ENCODE peak calls at places on chromosomes 6 and 20, in ten cellular contexts. One of them, this sample, is unnamed.

GRCh38 chr6:16929814-16930213 is 168.6 kb upstream of the ATXN1 start:
- DNase-seq in posterior vena cava: no peak
- DNase-seq in EH: peak
- DNase-seq in occipital lobe: no peak
- DNase-seq in NCI-H1092 treated with DMSO at 0.1 percent for 48 hours: no peak
- DNase-seq in progenitor cell of endocrine pancreas: no peak
- DNase-seq in upper lobe of right lung: no peak
- DNase-seq in Calu3: no peak
- DNase-seq in HEK293T: no peak
- DNase-seq in DMS 273 treated with DMSO at 0.1 percent for 48 hours: no peak
- DNase-seq in this sample: no peak

GRCh38 chr6:108621117-108621516 is 60.4 kb downstream of the FOXO3 start:
- DNase-seq in NCI-H1092 treated with DMSO at 0.1 percent for 48 hours: no peak
- DNase-seq in posterior vena cava: peak
- DNase-seq in EH: peak
- DNase-seq in HEK293T: no peak
- DNase-seq in DMS 273 treated with DMSO at 0.1 percent for 48 hours: no peak
- DNase-seq in upper lobe of right lung: no peak
- DNase-seq in Calu3: no peak
- DNase-seq in progenitor cell of endocrine pancreas: no peak
- DNase-seq in occipital lobe: peak
- DNase-seq in this sample: peak

GRCh38 chr20:40880716-40881104 is 147.9 kb upstream of the TOP1 start:
- DNase-seq in progenitor cell of endocrine pancreas: no peak
- DNase-seq in upper lobe of right lung: no peak
- DNase-seq in DMS 273 treated with DMSO at 0.1 percent for 48 hours: no peak
- DNase-seq in Calu3: no peak
- DNase-seq in EH: no peak
- DNase-seq in occipital lobe: no peak
- DNase-seq in posterior vena cava: no peak
- DNase-seq in NCI-H1092 treated with DMSO at 0.1 percent for 48 hours: no peak
- DNase-seq in HEK293T: no peak
- DNase-seq in this sample: no peak

GRCh38 chr20:18835850-18836249 is 22.3 kb downstream of the SCP2D1 start:
- DNase-seq in posterior vena cava: no peak
- DNase-seq in DMS 273 treated with DMSO at 0.1 percent for 48 hours: no peak
- DNase-seq in NCI-H1092 treated with DMSO at 0.1 percent for 48 hours: no peak
- DNase-seq in Calu3: no peak
- DNase-seq in HEK293T: no peak
- DNase-seq in upper lobe of right lung: no peak
- DNase-seq in progenitor cell of endocrine pancreas: no peak
- DNase-seq in occipital lobe: no peak
- DNase-seq in EH: no peak
- DNase-seq in this sample: no peak

GRCh38 chr20:52313335-52313963 is 121.9 kb upstream of the ZFP64 start:
- DNase-seq in Calu3: peak
- DNase-seq in posterior vena cava: no peak
- DNase-seq in progenitor cell of endocrine pancreas: no peak
- DNase-seq in EH: peak
- DNase-seq in HEK293T: peak
- DNase-seq in DMS 273 treated with DMSO at 0.1 percent for 48 hours: peak
- DNase-seq in NCI-H1092 treated with DMSO at 0.1 percent for 48 hours: peak
- DNase-seq in occipital lobe: no peak
- DNase-seq in upper lobe of right lung: no peak
- DNase-seq in this sample: no peak

GRCh38 chr6:110755411-110755834 is 59.8 kb downstream of the CDK19 start:
- DNase-seq in upper lobe of right lung: no peak
- DNase-seq in DMS 273 treated with DMSO at 0.1 percent for 48 hours: no peak
- DNase-seq in NCI-H1092 treated with DMSO at 0.1 percent for 48 hours: no peak
- DNase-seq in posterior vena cava: no peak
- DNase-seq in HEK293T: no peak
- DNase-seq in Calu3: no peak
- DNase-seq in EH: peak
- DNase-seq in occipital lobe: no peak
- DNase-seq in progenitor cell of endocrine pancreas: no peak
- DNase-seq in this sample: no peak

GRCh38 chr6:134853111-134854055 is 96.5 kb downstream of the ALDH8A1 start:
- DNase-seq in HEK293T: no peak
- DNase-seq in DMS 273 treated with DMSO at 0.1 percent for 48 hours: no peak
- DNase-seq in progenitor cell of endocrine pancreas: no peak
- DNase-seq in NCI-H1092 treated with DMSO at 0.1 percent for 48 hours: no peak
- DNase-seq in upper lobe of right lung: no peak
- DNase-seq in occipital lobe: no peak
- DNase-seq in posterior vena cava: no peak
- DNase-seq in EH: peak
- DNase-seq in Calu3: no peak
- DNase-seq in this sample: no peak

GRCh38 chr6:9405369-9405768 is 970.0 kb upstream of the SLC35B3 start:
- DNase-seq in EH: peak
- DNase-seq in DMS 273 treated with DMSO at 0.1 percent for 48 hours: no peak
- DNase-seq in occipital lobe: no peak
- DNase-seq in HEK293T: no peak
- DNase-seq in upper lobe of right lung: no peak
- DNase-seq in NCI-H1092 treated with DMSO at 0.1 percent for 48 hours: no peak
- DNase-seq in progenitor cell of endocrine pancreas: no peak
- DNase-seq in posterior vena cava: no peak
- DNase-seq in Calu3: peak
- DNase-seq in this sample: no peak

GRCh38 chr6:166671434-166672061 is 44.5 kb upstream of the RPS6KA2 start:
- DNase-seq in occipital lobe: no peak
- DNase-seq in EH: no peak
- DNase-seq in HEK293T: peak
- DNase-seq in progenitor cell of endocrine pancreas: no peak
- DNase-seq in upper lobe of right lung: peak
- DNase-seq in Calu3: no peak
- DNase-seq in DMS 273 treated with DMSO at 0.1 percent for 48 hours: no peak
- DNase-seq in posterior vena cava: no peak
- DNase-seq in NCI-H1092 treated with DMSO at 0.1 percent for 48 hours: no peak
- DNase-seq in this sample: no peak

GRCh38 chr6:7237653-7238190 is 75.3 kb downstream of the SSR1 start:
- DNase-seq in posterior vena cava: no peak
- DNase-seq in Calu3: no peak
- DNase-seq in EH: no peak
- DNase-seq in HEK293T: no peak
- DNase-seq in NCI-H1092 treated with DMSO at 0.1 percent for 48 hours: no peak
- DNase-seq in progenitor cell of endocrine pancreas: no peak
- DNase-seq in DMS 273 treated with DMSO at 0.1 percent for 48 hours: no peak
- DNase-seq in occipital lobe: no peak
- DNase-seq in upper lobe of right lung: no peak
- DNase-seq in this sample: no peak

GRCh38 chr20:25571817-25572216 is 13.5 kb downstream of the NINL start:
- DNase-seq in progenitor cell of endocrine pancreas: no peak
- DNase-seq in posterior vena cava: no peak
- DNase-seq in EH: no peak
- DNase-seq in NCI-H1092 treated with DMSO at 0.1 percent for 48 hours: peak
- DNase-seq in DMS 273 treated with DMSO at 0.1 percent for 48 hours: no peak
- DNase-seq in Calu3: no peak
- DNase-seq in occipital lobe: no peak
- DNase-seq in upper lobe of right lung: no peak
- DNase-seq in HEK293T: no peak
- DNase-seq in this sample: no peak

GRCh38 chr6:159819932-159820640 is 20.0 kb downstream of the PNLDC1 start:
- DNase-seq in posterior vena cava: no peak
- DNase-seq in Calu3: no peak
- DNase-seq in NCI-H1092 treated with DMSO at 0.1 percent for 48 hours: no peak
- DNase-seq in progenitor cell of endocrine pancreas: no peak
- DNase-seq in HEK293T: no peak
- DNase-seq in DMS 273 treated with DMSO at 0.1 percent for 48 hours: no peak
- DNase-seq in upper lobe of right lung: no peak
- DNase-seq in EH: peak
- DNase-seq in occipital lobe: no peak
- DNase-seq in this sample: no peak

GRCh38 chr20:18999076-18999475 is 185.5 kb downstream of the SCP2D1 start:
- DNase-seq in Calu3: no peak
- DNase-seq in progenitor cell of endocrine pancreas: no peak
- DNase-seq in posterior vena cava: no peak
- DNase-seq in upper lobe of right lung: no peak
- DNase-seq in EH: no peak
- DNase-seq in occipital lobe: no peak
- DNase-seq in DMS 273 treated with DMSO at 0.1 percent for 48 hours: no peak
- DNase-seq in HEK293T: no peak
- DNase-seq in NCI-H1092 treated with DMSO at 0.1 percent for 48 hours: no peak
- DNase-seq in this sample: no peak

GRCh38 chr6:4803343-4803744 is 27.1 kb downstream of the CDYL start:
- DNase-seq in occipital lobe: no peak
- DNase-seq in EH: no peak
- DNase-seq in progenitor cell of endocrine pancreas: no peak
- DNase-seq in DMS 273 treated with DMSO at 0.1 percent for 48 hours: no peak
- DNase-seq in NCI-H1092 treated with DMSO at 0.1 percent for 48 hours: no peak
- DNase-seq in HEK293T: no peak
- DNase-seq in upper lobe of right lung: no peak
- DNase-seq in posterior vena cava: no peak
- DNase-seq in Calu3: no peak
- DNase-seq in this sample: no peak

GRCh38 chr6:110039996-110040383 is 61.9 kb downstream of the GPR6 start:
- DNase-seq in progenitor cell of endocrine pancreas: no peak
- DNase-seq in EH: peak
- DNase-seq in upper lobe of right lung: peak
- DNase-seq in Calu3: peak
- DNase-seq in NCI-H1092 treated with DMSO at 0.1 percent for 48 hours: peak
- DNase-seq in HEK293T: no peak
- DNase-seq in DMS 273 treated with DMSO at 0.1 percent for 48 hours: peak
- DNase-seq in posterior vena cava: no peak
- DNase-seq in occipital lobe: no peak
- DNase-seq in this sample: no peak

GRCh38 chr6:118618676-118619377 is 32.6 kb downstream of the CEP85L start:
- DNase-seq in progenitor cell of endocrine pancreas: peak
- DNase-seq in HEK293T: peak
- DNase-seq in DMS 273 treated with DMSO at 0.1 percent for 48 hours: no peak
- DNase-seq in NCI-H1092 treated with DMSO at 0.1 percent for 48 hours: peak
- DNase-seq in posterior vena cava: no peak
- DNase-seq in occipital lobe: peak
- DNase-seq in Calu3: peak
- DNase-seq in EH: peak
- DNase-seq in upper lobe of right lung: peak
- DNase-seq in this sample: peak

GRCh38 chr20:55790178-55790577 is 215.1 kb downstream of the CBLN4 start:
- DNase-seq in upper lobe of right lung: no peak
- DNase-seq in progenitor cell of endocrine pancreas: no peak
- DNase-seq in occipital lobe: no peak
- DNase-seq in HEK293T: no peak
- DNase-seq in EH: no peak
- DNase-seq in DMS 273 treated with DMSO at 0.1 percent for 48 hours: no peak
- DNase-seq in NCI-H1092 treated with DMSO at 0.1 percent for 48 hours: no peak
- DNase-seq in posterior vena cava: no peak
- DNase-seq in Calu3: no peak
- DNase-seq in this sample: no peak

GRCh38 chr6:167034056-167034455 is 34.9 kb downstream of the CEP43 start:
- DNase-seq in NCI-H1092 treated with DMSO at 0.1 percent for 48 hours: no peak
- DNase-seq in HEK293T: no peak
- DNase-seq in EH: no peak
- DNase-seq in upper lobe of right lung: no peak
- DNase-seq in progenitor cell of endocrine pancreas: no peak
- DNase-seq in occipital lobe: no peak
- DNase-seq in DMS 273 treated with DMSO at 0.1 percent for 48 hours: no peak
- DNase-seq in Calu3: no peak
- DNase-seq in posterior vena cava: no peak
- DNase-seq in this sample: no peak

GRCh38 chr6:23659125-23659524 is 466.9 kb upstream of the NRSN1 start:
- DNase-seq in posterior vena cava: no peak
- DNase-seq in Calu3: peak
- DNase-seq in HEK293T: peak
- DNase-seq in progenitor cell of endocrine pancreas: peak
- DNase-seq in DMS 273 treated with DMSO at 0.1 percent for 48 hours: peak
- DNase-seq in NCI-H1092 treated with DMSO at 0.1 percent for 48 hours: peak
- DNase-seq in occipital lobe: peak
- DNase-seq in EH: no peak
- DNase-seq in upper lobe of right lung: no peak
- DNase-seq in this sample: no peak

GRCh38 chr6:34093854-34094430 is 51.9 kb downstream of the GRM4 start:
- DNase-seq in progenitor cell of endocrine pancreas: no peak
- DNase-seq in Calu3: no peak
- DNase-seq in occipital lobe: no peak
- DNase-seq in posterior vena cava: no peak
- DNase-seq in NCI-H1092 treated with DMSO at 0.1 percent for 48 hours: no peak
- DNase-seq in EH: no peak
- DNase-seq in HEK293T: no peak
- DNase-seq in upper lobe of right lung: no peak
- DNase-seq in DMS 273 treated with DMSO at 0.1 percent for 48 hours: no peak
- DNase-seq in this sample: no peak

GRCh38 chr6:167046861-167047495 is 47.8 kb downstream of the CEP43 start:
- DNase-seq in NCI-H1092 treated with DMSO at 0.1 percent for 48 hours: no peak
- DNase-seq in progenitor cell of endocrine pancreas: no peak
- DNase-seq in DMS 273 treated with DMSO at 0.1 percent for 48 hours: no peak
- DNase-seq in posterior vena cava: no peak
- DNase-seq in HEK293T: no peak
- DNase-seq in Calu3: no peak
- DNase-seq in occipital lobe: no peak
- DNase-seq in EH: no peak
- DNase-seq in upper lobe of right lung: no peak
- DNase-seq in this sample: no peak

GRCh38 chr6:19417713-19418112 is 419.5 kb upstream of the ID4 start:
- DNase-seq in NCI-H1092 treated with DMSO at 0.1 percent for 48 hours: no peak
- DNase-seq in occipital lobe: no peak
- DNase-seq in EH: peak
- DNase-seq in HEK293T: no peak
- DNase-seq in DMS 273 treated with DMSO at 0.1 percent for 48 hours: no peak
- DNase-seq in posterior vena cava: no peak
- DNase-seq in Calu3: peak
- DNase-seq in progenitor cell of endocrine pancreas: no peak
- DNase-seq in upper lobe of right lung: no peak
- DNase-seq in this sample: no peak

GRCh38 chr6:37221585-37222124 is 35.9 kb upstream of the TBC1D22B start:
- DNase-seq in occipital lobe: no peak
- DNase-seq in posterior vena cava: no peak
- DNase-seq in HEK293T: no peak
- DNase-seq in upper lobe of right lung: no peak
- DNase-seq in progenitor cell of endocrine pancreas: no peak
- DNase-seq in DMS 273 treated with DMSO at 0.1 percent for 48 hours: no peak
- DNase-seq in NCI-H1092 treated with DMSO at 0.1 percent for 48 hours: peak
- DNase-seq in EH: no peak
- DNase-seq in Calu3: no peak
- DNase-seq in this sample: no peak

GRCh38 chr6:161035981-161036263 is 44.4 kb downstream of the MAP3K4 start:
- DNase-seq in EH: no peak
- DNase-seq in upper lobe of right lung: no peak
- DNase-seq in progenitor cell of endocrine pancreas: no peak
- DNase-seq in occipital lobe: no peak
- DNase-seq in Calu3: no peak
- DNase-seq in posterior vena cava: no peak
- DNase-seq in NCI-H1092 treated with DMSO at 0.1 percent for 48 hours: no peak
- DNase-seq in DMS 273 treated with DMSO at 0.1 percent for 48 hours: no peak
- DNase-seq in HEK293T: no peak
- DNase-seq in this sample: no peak

GRCh38 chr20:63979549-63980316 is at the start of gene SAMD10:
- DNase-seq in Calu3: peak
- DNase-seq in DMS 273 treated with DMSO at 0.1 percent for 48 hours: peak
- DNase-seq in HEK293T: peak
- DNase-seq in upper lobe of right lung: peak
- DNase-seq in posterior vena cava: no peak
- DNase-seq in NCI-H1092 treated with DMSO at 0.1 percent for 48 hours: peak
- DNase-seq in progenitor cell of endocrine pancreas: peak
- DNase-seq in EH: no peak
- DNase-seq in occipital lobe: no peak
- DNase-seq in this sample: no peak

GRCh38 chr6:158805698-158806373 is 13.3 kb downstream of the EZR start:
- DNase-seq in occipital lobe: no peak
- DNase-seq in posterior vena cava: no peak
- DNase-seq in upper lobe of right lung: no peak
- DNase-seq in Calu3: no peak
- DNase-seq in progenitor cell of endocrine pancreas: no peak
- DNase-seq in EH: no peak
- DNase-seq in HEK293T: no peak
- DNase-seq in NCI-H1092 treated with DMSO at 0.1 percent for 48 hours: no peak
- DNase-seq in DMS 273 treated with DMSO at 0.1 percent for 48 hours: no peak
- DNase-seq in this sample: no peak

GRCh38 chr6:7677229-7677628 is 48.7 kb upstream of the BMP6 start:
- DNase-seq in HEK293T: no peak
- DNase-seq in DMS 273 treated with DMSO at 0.1 percent for 48 hours: no peak
- DNase-seq in NCI-H1092 treated with DMSO at 0.1 percent for 48 hours: no peak
- DNase-seq in Calu3: no peak
- DNase-seq in progenitor cell of endocrine pancreas: no peak
- DNase-seq in upper lobe of right lung: no peak
- DNase-seq in EH: no peak
- DNase-seq in occipital lobe: no peak
- DNase-seq in posterior vena cava: no peak
- DNase-seq in this sample: no peak

GRCh38 chr6:105374010-105374420 is 28.9 kb downstream of the PREP start:
- DNase-seq in upper lobe of right lung: no peak
- DNase-seq in occipital lobe: no peak
- DNase-seq in NCI-H1092 treated with DMSO at 0.1 percent for 48 hours: no peak
- DNase-seq in Calu3: peak
- DNase-seq in progenitor cell of endocrine pancreas: no peak
- DNase-seq in EH: peak
- DNase-seq in posterior vena cava: no peak
- DNase-seq in HEK293T: no peak
- DNase-seq in DMS 273 treated with DMSO at 0.1 percent for 48 hours: no peak
- DNase-seq in this sample: no peak